ENCODE peak calls at places on chromosomes 6 and 20, in seven cellular contexts. V is neuronal stem cell, O is A549, F is endothelial cell of umbilical vein, T is fibroblast of lung, D is IMR-90, Y is GM23248. S is an unnamed sample.

GRCh38 chr6:145071836-145072235 is 663.5 kb downstream of the EPM2A start:
- DNase-seq in V (no peak), O (no peak), F (no peak), T (peak; percentile 60), D (peak; percentile 93), Y (peak; percentile 88), S (no peak)

GRCh38 chr6:17908831-17909230 is 78.6 kb downstream of the KIF13A start:
- DNase-seq in V (no peak), O (no peak), F (no peak), T (no peak), D (no peak), Y (no peak), S (no peak)

GRCh38 chr6:73724389-73724788 is 28.4 kb downstream of the CD109 start:
- DNase-seq in V (no peak), O (no peak), F (no peak), T (no peak), D (no peak), Y (no peak), S (no peak)

GRCh38 chr6:167130712-167131684 is 8.1 kb downstream of the CCR6 start:
- DNase-seq in V (no peak), O (no peak), F (no peak), T (no peak), D (no peak), Y (no peak), S (no peak)

GRCh38 chr6:145266432-145267075 is 468.8 kb downstream of the EPM2A start:
- DNase-seq in V (no peak), O (no peak), F (no peak), T (no peak), D (no peak), Y (no peak), S (no peak)

GRCh38 chr20:4512891-4513550 is 208.7 kb upstream of the PRND start:
- DNase-seq in V (no peak), O (peak; percentile 74), F (peak; percentile 90), T (peak; percentile 91), D (peak; percentile 95), Y (peak; percentile 92), S (no peak)

GRCh38 chr6:15504581-15505350 is 158.1 kb downstream of the DTNBP1 start:
- DNase-seq in V (no peak), O (no peak), F (peak; percentile 91), T (peak; percentile 97), D (peak; percentile 98), Y (peak; percentile 96), S (no peak)

GRCh38 chr20:13102689-13103088 is 93.9 kb downstream of the SPTLC3 start:
- DNase-seq in V (no peak), O (no peak), F (no peak), T (no peak), D (no peak), Y (no peak), S (no peak)

GRCh38 chr20:63625771-63626423 is 1.0 kb downstream of the GMEB2 start:
- DNase-seq in V (no peak), O (no peak), F (no peak), T (peak; percentile 15), D (peak; percentile 17), Y (peak; percentile 59), S (peak; percentile 38)

GRCh38 chr6:111993342-111993741 is 60.6 kb upstream of the CCN6 start:
- DNase-seq in V (no peak), O (no peak), F (no peak), T (no peak), D (no peak), Y (no peak), S (no peak)

GRCh38 chr6:67501738-67502137 is 1133.3 kb upstream of the ADGRB3 start:
- DNase-seq in V (no peak), O (no peak), F (no peak), T (peak; percentile 30), D (no peak), Y (no peak), S (no peak)

GRCh38 chr20:31740208-31740607 is 1.1 kb downstream of the TPX2 start:
- DNase-seq in V (no peak), O (no peak), F (peak; percentile 51), T (peak; percentile 76), D (peak; percentile 80), Y (peak; percentile 82), S (peak; percentile 35)

GRCh38 chr20:53608456-53609413 is 15.1 kb upstream of the ZNF217 start:
- DNase-seq in V (no peak), O (no peak), F (no peak), T (no peak), D (no peak), Y (peak; percentile 34), S (no peak)

GRCh38 chr20:4406627-4407026 is 315.1 kb upstream of the PRND start:
- DNase-seq in V (no peak), O (no peak), F (peak; percentile 36), T (peak; percentile 84), D (peak; percentile 88), Y (peak; percentile 96), S (no peak)

GRCh38 chr20:56359212-56360132 is 698 bp downstream of the FAM210B start:
- DNase-seq in V (peak; percentile 27), O (peak; percentile 30), F (peak; percentile 76), T (peak; percentile 73), D (peak; percentile 73), Y (peak; percentile 87), S (peak; percentile 21)

GRCh38 chr6:55841341-55841740 is 34.0 kb downstream of the BMP5 start:
- DNase-seq in V (no peak), O (no peak), F (no peak), T (no peak), D (no peak), Y (no peak), S (no peak)

GRCh38 chr6:18562726-18563125 is 175.6 kb downstream of the RNF144B start:
- DNase-seq in V (no peak), O (no peak), F (no peak), T (no peak), D (no peak), Y (no peak), S (no peak)

GRCh38 chr6:154928325-154928922 is 66.7 kb upstream of the TIAM2 start:
- DNase-seq in V (peak; percentile 73), O (peak; percentile 36), F (peak; percentile 76), T (peak; percentile 79), D (peak; percentile 69), Y (peak; percentile 83), S (peak; percentile 21)

GRCh38 chr20:37257530-37257929 is 4.1 kb downstream of the GHRH start:
- DNase-seq in V (no peak), O (no peak), F (no peak), T (no peak), D (no peak), Y (no peak), S (no peak)

GRCh38 chr6:68226460-68226859 is 408.6 kb upstream of the ADGRB3 start:
- DNase-seq in V (peak; percentile 11), O (no peak), F (no peak), T (peak; percentile 17), D (no peak), Y (no peak), S (no peak)

GRCh38 chr6:22062807-22063408 is 233.9 kb downstream of the PRL start:
- DNase-seq in V (no peak), O (no peak), F (peak; percentile 30), T (no peak), D (no peak), Y (no peak), S (no peak)

GRCh38 chr20:2874456-2874855 is 1.2 kb downstream of the PTPRA start:
- DNase-seq in V (no peak), O (no peak), F (peak; percentile 27), T (no peak), D (peak; percentile 39), Y (peak; percentile 51), S (no peak)

GRCh38 chr6:159434410-159434809 is 258.6 kb downstream of the SOD2 start:
- DNase-seq in V (no peak), O (no peak), F (no peak), T (no peak), D (no peak), Y (no peak), S (no peak)

GRCh38 chr6:113833537-113833936 is 23.6 kb upstream of the MARCKS start:
- DNase-seq in V (no peak), O (no peak), F (no peak), T (peak; percentile 26), D (peak; percentile 78), Y (peak; percentile 86), S (no peak)

DNA sequence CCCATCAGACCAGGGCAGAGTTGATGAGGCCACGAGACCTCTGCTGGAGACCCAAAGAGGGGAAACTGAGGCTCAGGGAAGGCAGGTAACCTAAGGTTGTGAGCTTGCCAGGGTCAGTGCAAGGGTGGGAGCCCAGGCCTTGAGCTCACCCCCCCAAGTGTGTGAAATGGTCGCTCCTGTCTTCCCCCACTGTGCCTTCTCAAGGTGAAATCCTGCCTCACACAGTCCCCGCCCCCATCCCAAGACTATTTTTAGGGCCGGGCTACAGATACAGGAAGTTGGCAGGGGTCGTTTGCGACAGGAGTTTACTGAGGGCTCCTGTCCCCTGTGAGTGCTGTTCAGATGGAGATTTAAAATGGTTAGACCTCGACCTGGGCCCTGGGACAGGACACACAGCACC is 18.7 kb upstream of the GATA5 start:
- DNase-seq in V (no peak), O (no peak), F (no peak), T (no peak), D (no peak), Y (no peak), S (no peak)
- H3K4me2 ChIP-seq in V (no peak overlapping the region), O (no peak overlapping the region), F (no peak overlapping the region), T (no peak overlapping the region), D (no peak overlapping the region), Y (no peak overlapping the region), S (no peak overlapping the region)

DNA sequence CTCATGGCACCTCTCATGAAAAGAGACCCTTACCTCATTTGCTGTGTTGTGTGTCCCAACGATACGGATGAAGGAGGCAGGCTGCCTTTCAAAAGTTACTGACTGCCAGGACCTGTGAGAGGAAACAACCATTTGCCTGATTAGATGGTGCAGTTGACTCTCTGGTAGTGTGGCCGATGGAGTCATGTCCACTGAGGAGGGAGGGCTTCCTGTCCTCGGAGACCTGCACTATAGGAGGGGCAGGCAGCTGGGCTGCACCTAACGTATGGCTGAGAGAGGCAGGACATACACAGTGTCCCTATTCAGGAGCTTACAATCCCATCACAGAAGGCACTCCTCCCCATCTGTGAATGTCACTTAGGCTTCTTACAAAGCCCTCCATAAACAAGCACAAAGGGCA is 373.0 kb downstream of the ZFAND3 start:
- DNase-seq in V (no peak), O (no peak), F (no peak), T (no peak), D (no peak), Y (no peak), S (no peak)
- H3K4me2 ChIP-seq in V (no peak overlapping the region), O (no peak overlapping the region), F (no peak overlapping the region), T (no peak overlapping the region), D (no peak overlapping the region), Y (no peak overlapping the region), S (no peak overlapping the region)

DNA sequence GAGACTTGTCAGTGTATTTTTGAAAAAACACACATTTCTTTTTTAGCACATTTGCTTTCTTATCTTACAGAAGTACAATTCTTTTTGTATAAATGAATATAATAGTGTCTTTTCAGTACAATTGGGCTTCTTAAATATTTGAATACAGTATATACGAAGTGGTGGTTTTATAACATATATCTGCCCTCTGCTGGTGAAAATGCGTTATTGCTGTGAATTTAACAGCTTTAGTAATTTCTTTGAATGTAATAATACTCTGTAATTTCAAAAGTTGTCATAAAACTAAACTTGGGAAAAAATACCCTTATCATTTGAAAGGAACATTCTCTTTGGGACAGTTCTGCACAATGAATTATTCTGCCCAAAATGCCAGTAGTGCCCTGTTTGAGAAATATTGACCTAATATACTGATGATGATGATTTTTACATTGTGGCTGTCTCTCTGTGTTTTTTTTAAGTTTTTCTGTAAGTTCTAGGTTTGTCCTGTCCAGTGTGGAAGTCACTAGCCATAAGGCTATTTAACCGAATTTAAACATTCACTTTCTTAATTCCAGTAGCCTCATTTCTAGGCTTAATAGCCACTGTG is 19.0 kb downstream of the SMAP1 start:
- DNase-seq in V (no peak), O (peak; percentile 7), F (peak; percentile 59), T (peak; percentile 69), D (peak; percentile 56), Y (peak; percentile 53), S (peak; percentile 47)
- H3K4me2 ChIP-seq in V (no peak overlapping the region), O (no peak overlapping the region), F (no peak overlapping the region), T (no peak overlapping the region), D (no peak overlapping the region), Y (no peak overlapping the region), S (no peak overlapping the region)

GRCh38 chr20:7029005-7029404 is 261.5 kb downstream of the BMP2 start:
- DNase-seq in V (no peak), O (no peak), F (no peak), T (no peak), D (no peak), Y (no peak), S (no peak)
- H3K4me2 ChIP-seq in V (no peak overlapping the region), O (no peak overlapping the region), F (no peak overlapping the region), T (no peak overlapping the region), D (no peak overlapping the region), Y (no peak overlapping the region), S (no peak overlapping the region)